ENCODE peak calls at places on chromosomes 12 and 14, in five cellular contexts. Z is endothelial cell of umbilical vein, Y is uterus, X is PC-3, H is Peyer's patch. O is an unnamed sample.

GRCh38 chr14:20434701-20435453 is 1.1 kb downstream of the KLHL33 start:
- DNase-seq in Z (peak; percentile 54), X (no peak), H (peak; percentile 55), Y (peak; percentile 73), O (no peak)

GRCh38 chr12:111404362-111405148 is 1.2 kb upstream of the SH2B3 start:
- DNase-seq in X (no peak), Y (peak; percentile 53), Z (peak; percentile 79), H (no peak), O (no peak)

GRCh38 chr14:96167224-96168148 is 37.2 kb upstream of the BDKRB2 start:
- DNase-seq in Z (peak; percentile 34), H (no peak), X (peak; percentile 70), Y (no peak), O (no peak)

GRCh38 chr12:73817161-73817560 is 720.5 kb upstream of the ATXN7L3B start:
- DNase-seq in Y (no peak), H (no peak), Z (no peak), X (no peak), O (no peak)

GRCh38 chr14:99288948-99289347 is 17.0 kb upstream of the BCL11B start:
- DNase-seq in H (no peak), Y (no peak), Z (no peak), X (no peak), O (no peak)

GRCh38 chr14:105528197-105528858 is 1.9 kb downstream of the TMEM121 start:
- DNase-seq in H (peak; percentile 83), X (peak; percentile 79), Y (peak; percentile 71), Z (peak; percentile 61), O (peak; percentile 61)

GRCh38 chr14:53473480-53473879 is 320.4 kb upstream of the DDHD1 start:
- DNase-seq in Z (no peak), X (no peak), Y (no peak), H (no peak), O (no peak)

GRCh38 chr14:85024931-85025330 is 505.0 kb upstream of the FLRT2 start:
- DNase-seq in H (no peak), X (no peak), Y (no peak), Z (no peak), O (no peak)

GRCh38 chr12:30138483-30138882 is 354.7 kb upstream of the TMTC1 start:
- DNase-seq in X (no peak), H (no peak), Z (no peak), Y (no peak), O (no peak)

DNA sequence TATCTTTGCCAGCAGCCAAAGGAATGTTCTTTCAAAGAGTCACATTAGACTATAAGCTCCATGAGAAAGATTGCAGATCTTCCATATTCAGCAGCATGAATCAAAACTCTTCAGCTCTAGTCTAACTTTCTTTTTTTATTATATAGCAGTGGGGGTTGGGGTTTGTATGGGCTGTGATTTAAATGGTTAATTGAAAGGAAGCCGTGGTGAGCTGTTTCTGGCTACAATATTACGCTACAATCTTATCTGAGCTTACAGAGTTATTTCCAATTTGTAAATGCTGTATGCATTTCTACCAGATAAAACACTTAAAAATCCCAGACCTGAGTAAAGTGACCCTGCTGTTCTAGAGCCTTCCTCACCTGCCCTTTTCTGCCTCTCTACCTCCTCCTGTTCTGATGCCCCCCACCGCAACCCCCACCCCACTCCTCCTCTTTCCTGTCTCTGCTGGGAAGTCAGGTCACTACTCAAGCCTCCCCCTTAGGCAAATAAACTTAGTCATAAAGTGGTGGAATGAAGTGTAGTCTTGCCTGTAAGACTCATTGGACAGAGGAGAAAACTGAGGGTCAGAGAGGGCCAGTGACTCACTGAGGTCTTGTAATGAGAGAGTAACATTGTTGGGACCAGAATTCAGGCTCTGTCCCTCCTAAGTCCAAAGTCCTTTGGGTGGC is 1089.5 kb downstream of the BCL11B start:
- DNase-seq in X (peak; percentile 3), H (no peak), Z (no peak), Y (no peak), O (no peak)
- H3K4me1 ChIP-seq in X (no peaks in the 10 kb centered on the region), H (no peaks in the 10 kb centered on the region), Z (no peaks in the 10 kb centered on the region), Y (no peaks in the 10 kb centered on the region), O (peaks cover 79% of the 10 kb centered on the region)

GRCh38 chr12:6535960-6536847 is 1.9 kb downstream of the GAPDH start:
- DNase-seq in Z (no peak), H (no peak), Y (no peak), X (no peak), O (no peak)
- H3K4me1 ChIP-seq in Z (peaks cover 47% of the 10 kb centered on the region), H (peaks cover 82% of the 10 kb centered on the region), Y (peaks cover 29% of the 10 kb centered on the region), X (peaks cover 48% of the 10 kb centered on the region), O (peaks cover 68% of the 10 kb centered on the region)

DNA sequence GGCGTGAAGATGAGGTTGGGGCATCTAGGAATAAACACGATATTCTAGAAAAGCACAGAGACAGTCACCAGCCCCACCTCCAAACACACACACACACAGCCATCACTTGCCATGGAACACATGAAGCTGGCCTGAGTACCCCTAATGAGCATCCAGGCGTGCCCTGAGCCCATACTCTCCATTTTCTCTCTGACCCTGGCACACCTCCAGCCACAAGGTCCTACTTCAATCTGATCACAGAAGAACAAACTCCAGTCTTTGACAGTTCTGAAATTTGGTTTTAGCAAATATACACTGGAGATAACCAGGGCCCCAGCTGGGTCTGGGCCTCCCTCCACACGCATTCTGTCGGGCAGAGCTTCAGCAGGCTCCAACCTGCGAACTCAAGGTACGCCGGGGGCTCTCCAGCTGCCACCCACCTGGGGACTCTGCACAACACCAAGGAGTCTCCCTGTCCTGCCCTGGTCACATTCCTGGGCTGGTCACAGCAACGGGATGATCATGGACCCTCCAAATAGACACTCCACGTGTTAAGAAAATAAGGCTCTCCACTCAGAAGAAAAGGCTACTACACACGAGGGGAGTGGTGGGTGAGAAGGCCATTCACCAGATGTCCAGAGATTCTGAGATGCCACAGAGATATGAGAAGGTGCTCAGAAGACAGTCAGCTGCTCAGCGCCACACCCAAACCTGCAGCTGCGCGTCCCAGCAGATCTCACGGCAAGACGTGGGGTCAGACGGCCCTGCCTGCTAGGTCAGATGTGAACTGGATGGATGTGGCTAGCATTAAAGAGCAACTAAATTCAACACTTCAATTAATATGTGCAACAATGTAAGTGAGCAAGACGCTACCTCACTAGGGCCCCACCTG is 57.0 kb upstream of the PNMA1 start:
- DNase-seq in Y (no peak), H (peak; percentile 68), Z (no peak), X (peak; percentile 0), O (no peak)
- H3K4me1 ChIP-seq in Y (peaks cover 34% of the 10 kb centered on the region), H (peaks cover 64% of the 10 kb centered on the region), Z (peaks cover 14% of the 10 kb centered on the region), X (peaks cover 8% of the 10 kb centered on the region), O (peaks cover 38% of the 10 kb centered on the region)

GRCh38 chr12:75479963-75480461 is 543 bp upstream of the GLIPR1 start:
- DNase-seq in H (no peak), Y (no peak), X (peak; percentile 49), Z (peak; percentile 57), O (no peak)
- H3K4me1 ChIP-seq in H (peaks cover 4% of the 10 kb centered on the region), Y (no peaks in the 10 kb centered on the region), X (peaks cover 32% of the 10 kb centered on the region), Z (peaks cover 29% of the 10 kb centered on the region), O (peaks cover 57% of the 10 kb centered on the region)

DNA sequence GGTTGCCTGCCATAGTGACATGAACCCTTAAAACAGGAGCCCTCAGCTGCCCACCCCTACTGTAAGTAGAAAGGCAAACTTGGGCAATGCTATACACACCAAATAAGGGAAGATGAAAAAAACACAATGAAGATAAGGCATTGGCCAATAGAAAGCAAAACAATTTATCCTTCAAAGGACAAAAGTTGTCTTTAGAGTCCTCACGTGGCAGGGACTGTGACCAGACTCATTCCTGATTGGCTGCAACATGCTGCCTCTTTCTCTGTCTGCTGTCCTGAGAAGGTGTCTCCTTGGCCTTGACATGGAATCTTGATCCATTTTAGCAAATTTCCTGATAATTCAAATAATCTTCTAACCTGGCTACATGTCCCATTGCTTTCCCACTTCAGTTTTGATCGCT is 131.9 kb downstream of the GPR135 start:
- DNase-seq in Z (no peak), H (no peak), Y (no peak), X (no peak), O (no peak)
- H3K4me1 ChIP-seq in Z (peaks cover 53% of the 10 kb centered on the region), H (no peaks in the 10 kb centered on the region), Y (no peaks in the 10 kb centered on the region), X (peaks cover 15% of the 10 kb centered on the region), O (no peaks in the 10 kb centered on the region)

GRCh38 chr12:119804011-119804641 is 73.0 kb downstream of the CIT start:
- DNase-seq in Z (peak; percentile 71), X (peak; percentile 87), H (no peak), Y (no peak), O (no peak)

GRCh38 chr12:119803391-119803791 is 73.7 kb downstream of the CIT start:
- DNase-seq in Z (no peak), H (no peak), X (no peak), Y (no peak), O (no peak)

GRCh38 chr12:119807380-119807779 is 69.7 kb downstream of the CIT start:
- DNase-seq in Y (no peak), X (no peak), H (no peak), Z (no peak), O (no peak)

GRCh38 chr12:119809023-119809422 is 68.1 kb downstream of the CIT start:
- DNase-seq in Y (no peak), Z (peak; percentile 8), H (no peak), X (no peak), O (no peak)

GRCh38 chr12:119808441-119808840 is 68.7 kb downstream of the CIT start:
- DNase-seq in Y (no peak), Z (no peak), X (peak; percentile 82), H (no peak), O (no peak)
- H3K4me1 ChIP-seq in Y (no peaks in the 10 kb centered on the region), Z (no peaks in the 10 kb centered on the region), X (peaks cover 30% of the 10 kb centered on the region), H (no peaks in the 10 kb centered on the region), O (no peaks in the 10 kb centered on the region)